ENCODE peak calls at places on chromosomes 7 and 10, in nine cellular contexts. One of them, this sample, is unnamed.

GRCh38 chr7:131649003-131649541 is 92.6 kb upstream of the PODXL start:
- DNase-seq in CD4-positive, alpha-beta T cell: no peak
- DNase-seq in H7: peak; percentile 48
- DNase-seq in transverse colon: no peak
- DNase-seq in Karpas-422: no peak
- DNase-seq in GM23248: peak; percentile 51
- DNase-seq in AG04450: no peak
- DNase-seq in CD8-positive, alpha-beta memory T cell: no peak
- DNase-seq in brain microvascular endothelial cell: no peak
- DNase-seq in this sample: no peak

GRCh38 chr7:83908526-83908925 is 259.6 kb upstream of the SEMA3E start:
- DNase-seq in brain microvascular endothelial cell: no peak
- DNase-seq in GM23248: no peak
- DNase-seq in AG04450: no peak
- DNase-seq in H7: no peak
- DNase-seq in CD8-positive, alpha-beta memory T cell: no peak
- DNase-seq in transverse colon: no peak
- DNase-seq in Karpas-422: no peak
- DNase-seq in CD4-positive, alpha-beta T cell: no peak
- DNase-seq in this sample: no peak

GRCh38 chr10:62502995-62503613 is 128.9 kb downstream of the ZNF365 start:
- DNase-seq in H7: no peak
- DNase-seq in CD8-positive, alpha-beta memory T cell: no peak
- DNase-seq in Karpas-422: no peak
- DNase-seq in brain microvascular endothelial cell: no peak
- DNase-seq in transverse colon: no peak
- DNase-seq in AG04450: no peak
- DNase-seq in GM23248: peak; percentile 45
- DNase-seq in CD4-positive, alpha-beta T cell: no peak
- DNase-seq in this sample: no peak

GRCh38 chr10:21534611-21535493 is 820 bp downstream of the MLLT10 start:
- DNase-seq in Karpas-422: peak; percentile 80
- DNase-seq in transverse colon: peak; percentile 68
- DNase-seq in CD8-positive, alpha-beta memory T cell: peak; percentile 47
- DNase-seq in GM23248: peak; percentile 79
- DNase-seq in AG04450: no peak
- DNase-seq in CD4-positive, alpha-beta T cell: peak; percentile 49
- DNase-seq in H7: peak; percentile 86
- DNase-seq in brain microvascular endothelial cell: no peak
- DNase-seq in this sample: peak; percentile 37

GRCh38 chr10:129509155-129509554 is 42.1 kb downstream of the MGMT start:
- DNase-seq in CD4-positive, alpha-beta T cell: no peak
- DNase-seq in GM23248: no peak
- DNase-seq in Karpas-422: no peak
- DNase-seq in CD8-positive, alpha-beta memory T cell: no peak
- DNase-seq in H7: no peak
- DNase-seq in AG04450: no peak
- DNase-seq in transverse colon: no peak
- DNase-seq in brain microvascular endothelial cell: no peak
- DNase-seq in this sample: no peak

GRCh38 chr7:124762611-124763143 is 2.9 kb downstream of the GPR37 start:
- DNase-seq in transverse colon: peak; percentile 25
- DNase-seq in Karpas-422: no peak
- DNase-seq in CD4-positive, alpha-beta T cell: no peak
- DNase-seq in AG04450: no peak
- DNase-seq in H7: no peak
- DNase-seq in CD8-positive, alpha-beta memory T cell: no peak
- DNase-seq in brain microvascular endothelial cell: no peak
- DNase-seq in GM23248: no peak
- DNase-seq in this sample: no peak

GRCh38 chr10:102645388-102645740 is 1.1 kb downstream of the TRIM8 start:
- DNase-seq in CD4-positive, alpha-beta T cell: peak; percentile 50
- DNase-seq in brain microvascular endothelial cell: peak; percentile 53
- DNase-seq in CD8-positive, alpha-beta memory T cell: peak; percentile 37
- DNase-seq in Karpas-422: peak; percentile 78
- DNase-seq in GM23248: no peak
- DNase-seq in AG04450: no peak
- DNase-seq in H7: no peak
- DNase-seq in transverse colon: peak; percentile 80
- DNase-seq in this sample: peak; percentile 24

GRCh38 chr10:16597656-16598055 is 76.0 kb upstream of the C1QL3 start:
- DNase-seq in CD8-positive, alpha-beta memory T cell: no peak
- DNase-seq in Karpas-422: no peak
- DNase-seq in H7: no peak
- DNase-seq in transverse colon: no peak
- DNase-seq in GM23248: peak; percentile 12
- DNase-seq in AG04450: no peak
- DNase-seq in brain microvascular endothelial cell: peak; percentile 60
- DNase-seq in CD4-positive, alpha-beta T cell: no peak
- DNase-seq in this sample: no peak

GRCh38 chr7:82211333-82211732 is 232.2 kb downstream of the CACNA2D1 start:
- DNase-seq in brain microvascular endothelial cell: no peak
- DNase-seq in CD4-positive, alpha-beta T cell: no peak
- DNase-seq in AG04450: no peak
- DNase-seq in GM23248: no peak
- DNase-seq in H7: no peak
- DNase-seq in transverse colon: no peak
- DNase-seq in CD8-positive, alpha-beta memory T cell: no peak
- DNase-seq in Karpas-422: no peak
- DNase-seq in this sample: no peak

GRCh38 chr7:28573059-28573553 is 160.8 kb downstream of the CREB5 start:
- DNase-seq in transverse colon: peak; percentile 12
- DNase-seq in CD4-positive, alpha-beta T cell: no peak
- DNase-seq in CD8-positive, alpha-beta memory T cell: no peak
- DNase-seq in H7: no peak
- DNase-seq in Karpas-422: peak; percentile 86
- DNase-seq in brain microvascular endothelial cell: peak; percentile 68
- DNase-seq in GM23248: peak; percentile 10
- DNase-seq in AG04450: no peak
- DNase-seq in this sample: no peak

GRCh38 chr10:1715821-1716220 is 21.5 kb downstream of the ADARB2 start:
- DNase-seq in GM23248: no peak
- DNase-seq in transverse colon: peak; percentile 11
- DNase-seq in Karpas-422: peak; percentile 80
- DNase-seq in CD4-positive, alpha-beta T cell: no peak
- DNase-seq in H7: peak; percentile 82
- DNase-seq in brain microvascular endothelial cell: no peak
- DNase-seq in CD8-positive, alpha-beta memory T cell: no peak
- DNase-seq in AG04450: no peak
- DNase-seq in this sample: peak; percentile 16

GRCh38 chr7:45295222-45295621 is 137.6 kb downstream of the RAMP3 start:
- DNase-seq in brain microvascular endothelial cell: no peak
- DNase-seq in H7: no peak
- DNase-seq in GM23248: no peak
- DNase-seq in AG04450: no peak
- DNase-seq in Karpas-422: no peak
- DNase-seq in CD4-positive, alpha-beta T cell: no peak
- DNase-seq in CD8-positive, alpha-beta memory T cell: no peak
- DNase-seq in transverse colon: no peak
- DNase-seq in this sample: peak; percentile 71

GRCh38 chr10:93954726-93955363 is 38.9 kb upstream of the PLCE1 start:
- DNase-seq in AG04450: no peak
- DNase-seq in CD8-positive, alpha-beta memory T cell: no peak
- DNase-seq in CD4-positive, alpha-beta T cell: no peak
- DNase-seq in GM23248: peak; percentile 73
- DNase-seq in Karpas-422: no peak
- DNase-seq in H7: no peak
- DNase-seq in transverse colon: no peak
- DNase-seq in brain microvascular endothelial cell: peak; percentile 86
- DNase-seq in this sample: no peak

GRCh38 chr10:110209399-110209925 is 2.1 kb downstream of the MXI1 start:
- DNase-seq in GM23248: peak; percentile 90
- DNase-seq in H7: no peak
- DNase-seq in AG04450: peak; percentile 24
- DNase-seq in CD8-positive, alpha-beta memory T cell: peak; percentile 79
- DNase-seq in Karpas-422: peak; percentile 61
- DNase-seq in brain microvascular endothelial cell: peak; percentile 69
- DNase-seq in CD4-positive, alpha-beta T cell: no peak
- DNase-seq in transverse colon: peak; percentile 71
- DNase-seq in this sample: peak; percentile 50

GRCh38 chr10:505459-505858 is 184.0 kb downstream of the DIP2C start:
- DNase-seq in H7: no peak
- DNase-seq in transverse colon: no peak
- DNase-seq in AG04450: no peak
- DNase-seq in Karpas-422: no peak
- DNase-seq in GM23248: no peak
- DNase-seq in CD4-positive, alpha-beta T cell: no peak
- DNase-seq in CD8-positive, alpha-beta memory T cell: no peak
- DNase-seq in brain microvascular endothelial cell: no peak
- DNase-seq in this sample: no peak

GRCh38 chr7:86920154-86920553 is 139.3 kb downstream of the ELAPOR2 start:
- DNase-seq in CD8-positive, alpha-beta memory T cell: no peak
- DNase-seq in brain microvascular endothelial cell: no peak
- DNase-seq in GM23248: no peak
- DNase-seq in Karpas-422: no peak
- DNase-seq in transverse colon: no peak
- DNase-seq in AG04450: no peak
- DNase-seq in H7: no peak
- DNase-seq in CD4-positive, alpha-beta T cell: no peak
- DNase-seq in this sample: no peak

GRCh38 chr10:119297207-119297968 is 90.0 kb downstream of the GRK5 start:
- DNase-seq in transverse colon: no peak
- DNase-seq in GM23248: no peak
- DNase-seq in brain microvascular endothelial cell: no peak
- DNase-seq in CD4-positive, alpha-beta T cell: no peak
- DNase-seq in H7: no peak
- DNase-seq in CD8-positive, alpha-beta memory T cell: no peak
- DNase-seq in Karpas-422: no peak
- DNase-seq in AG04450: no peak
- DNase-seq in this sample: no peak

GRCh38 chr7:2622869-2623697 is 8.7 kb upstream of the TTYH3 start:
- DNase-seq in brain microvascular endothelial cell: no peak
- DNase-seq in AG04450: no peak
- DNase-seq in Karpas-422: no peak
- DNase-seq in CD8-positive, alpha-beta memory T cell: no peak
- DNase-seq in transverse colon: peak; percentile 61
- DNase-seq in H7: no peak
- DNase-seq in GM23248: no peak
- DNase-seq in CD4-positive, alpha-beta T cell: no peak
- DNase-seq in this sample: no peak

GRCh38 chr10:52706347-52707070 is 66.1 kb downstream of the MBL2 start:
- DNase-seq in Karpas-422: no peak
- DNase-seq in GM23248: peak; percentile 85
- DNase-seq in CD8-positive, alpha-beta memory T cell: no peak
- DNase-seq in CD4-positive, alpha-beta T cell: no peak
- DNase-seq in transverse colon: no peak
- DNase-seq in brain microvascular endothelial cell: no peak
- DNase-seq in AG04450: no peak
- DNase-seq in H7: no peak
- DNase-seq in this sample: no peak
- H3K27me3 ChIP-seq in Karpas-422: no peaks in the 10 kb centered on the region
- H3K27me3 ChIP-seq in GM23248: no peaks in the 10 kb centered on the region
- H3K27me3 ChIP-seq in CD8-positive, alpha-beta memory T cell: no peaks in the 10 kb centered on the region
- H3K27me3 ChIP-seq in CD4-positive, alpha-beta T cell: no peaks in the 10 kb centered on the region
- H3K27me3 ChIP-seq in transverse colon: no peaks in the 10 kb centered on the region
- H3K27me3 ChIP-seq in brain microvascular endothelial cell: no peaks in the 10 kb centered on the region
- H3K27me3 ChIP-seq in AG04450: no peaks in the 10 kb centered on the region
- H3K27me3 ChIP-seq in H7: no peaks in the 10 kb centered on the region
- H3K27me3 ChIP-seq in this sample: no peaks in the 10 kb centered on the region

DNA sequence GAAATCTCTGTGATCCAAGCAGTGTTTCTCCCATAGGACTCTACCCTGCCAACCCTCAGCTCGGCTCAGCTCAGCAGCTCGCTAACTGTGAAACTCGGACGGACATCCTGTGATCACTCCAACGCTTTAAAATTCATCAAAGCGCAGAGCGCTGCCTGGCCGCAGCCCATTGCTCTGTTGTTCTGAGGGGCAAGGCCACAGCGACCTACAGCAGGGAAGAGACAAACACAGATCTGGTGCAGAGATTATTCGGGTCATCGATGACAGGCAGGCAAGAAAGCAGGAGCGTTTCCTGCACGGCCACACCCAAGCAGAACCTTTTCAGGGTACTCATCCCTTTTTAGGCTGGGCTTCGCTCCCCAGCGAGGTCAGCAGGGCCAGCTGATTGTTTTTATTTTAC is 72.1 kb downstream of the INSIG1 start:
- DNase-seq in Karpas-422: no peak
- DNase-seq in CD4-positive, alpha-beta T cell: no peak
- DNase-seq in CD8-positive, alpha-beta memory T cell: no peak
- DNase-seq in transverse colon: no peak
- DNase-seq in brain microvascular endothelial cell: no peak
- DNase-seq in AG04450: no peak
- DNase-seq in H7: no peak
- DNase-seq in GM23248: no peak
- DNase-seq in this sample: no peak
- H3K27me3 ChIP-seq in Karpas-422: no peaks in the 10 kb centered on the region
- H3K27me3 ChIP-seq in CD4-positive, alpha-beta T cell: peaks cover 54% of the 10 kb centered on the region
- H3K27me3 ChIP-seq in CD8-positive, alpha-beta memory T cell: peaks cover 22% of the 10 kb centered on the region
- H3K27me3 ChIP-seq in transverse colon: peaks cover 69% of the 10 kb centered on the region
- H3K27me3 ChIP-seq in brain microvascular endothelial cell: peaks cover 62% of the 10 kb centered on the region
- H3K27me3 ChIP-seq in AG04450: peaks cover 50% of the 10 kb centered on the region
- H3K27me3 ChIP-seq in H7: peaks cover 63% of the 10 kb centered on the region
- H3K27me3 ChIP-seq in GM23248: peaks cover 49% of the 10 kb centered on the region
- H3K27me3 ChIP-seq in this sample: peaks cover 18% of the 10 kb centered on the region

GRCh38 chr7:134547738-134548054 is 1.2 kb upstream of the AKR1B15 start:
- DNase-seq in Karpas-422: no peak
- DNase-seq in AG04450: no peak
- DNase-seq in transverse colon: peak; percentile 76
- DNase-seq in brain microvascular endothelial cell: peak; percentile 65
- DNase-seq in CD4-positive, alpha-beta T cell: no peak
- DNase-seq in GM23248: peak; percentile 86
- DNase-seq in CD8-positive, alpha-beta memory T cell: no peak
- DNase-seq in H7: no peak
- DNase-seq in this sample: peak; percentile 84

GRCh38 chr7:134546903-134547737 is 1.8 kb upstream of the AKR1B15 start:
- DNase-seq in CD4-positive, alpha-beta T cell: peak; percentile 49
- DNase-seq in transverse colon: peak; percentile 83
- DNase-seq in CD8-positive, alpha-beta memory T cell: peak; percentile 34
- DNase-seq in brain microvascular endothelial cell: no peak
- DNase-seq in GM23248: no peak
- DNase-seq in AG04450: no peak
- DNase-seq in H7: peak; percentile 73
- DNase-seq in Karpas-422: peak; percentile 78
- DNase-seq in this sample: peak; percentile 90

GRCh38 chr7:134549366-134549765 is 456 bp downstream of the AKR1B15 start:
- DNase-seq in CD4-positive, alpha-beta T cell: no peak
- DNase-seq in H7: no peak
- DNase-seq in Karpas-422: no peak
- DNase-seq in brain microvascular endothelial cell: no peak
- DNase-seq in GM23248: no peak
- DNase-seq in AG04450: no peak
- DNase-seq in transverse colon: no peak
- DNase-seq in CD8-positive, alpha-beta memory T cell: no peak
- DNase-seq in this sample: no peak

GRCh38 chr7:134545918-134546317 is 3.0 kb upstream of the AKR1B15 start:
- DNase-seq in brain microvascular endothelial cell: no peak
- DNase-seq in CD8-positive, alpha-beta memory T cell: no peak
- DNase-seq in GM23248: no peak
- DNase-seq in Karpas-422: no peak
- DNase-seq in transverse colon: no peak
- DNase-seq in H7: no peak
- DNase-seq in AG04450: no peak
- DNase-seq in CD4-positive, alpha-beta T cell: no peak
- DNase-seq in this sample: no peak

GRCh38 chr7:134548877-134549276 is at the start of gene AKR1B15:
- DNase-seq in Karpas-422: no peak
- DNase-seq in transverse colon: no peak
- DNase-seq in brain microvascular endothelial cell: no peak
- DNase-seq in H7: no peak
- DNase-seq in GM23248: peak; percentile 83
- DNase-seq in CD8-positive, alpha-beta memory T cell: no peak
- DNase-seq in AG04450: no peak
- DNase-seq in CD4-positive, alpha-beta T cell: no peak
- DNase-seq in this sample: no peak
- H3K27me3 ChIP-seq in Karpas-422: no peaks in the 10 kb centered on the region
- H3K27me3 ChIP-seq in transverse colon: no peaks in the 10 kb centered on the region
- H3K27me3 ChIP-seq in brain microvascular endothelial cell: no peaks in the 10 kb centered on the region
- H3K27me3 ChIP-seq in H7: no peaks in the 10 kb centered on the region
- H3K27me3 ChIP-seq in GM23248: peaks cover 15% of the 10 kb centered on the region
- H3K27me3 ChIP-seq in CD8-positive, alpha-beta memory T cell: no peaks in the 10 kb centered on the region
- H3K27me3 ChIP-seq in AG04450: peaks cover 21% of the 10 kb centered on the region
- H3K27me3 ChIP-seq in CD4-positive, alpha-beta T cell: peaks cover 4% of the 10 kb centered on the region
- H3K27me3 ChIP-seq in this sample: no peaks in the 10 kb centered on the region

GRCh38 chr7:156608176-156608478 is 32.4 kb upstream of the RNF32 start:
- DNase-seq in GM23248: no peak
- DNase-seq in CD8-positive, alpha-beta memory T cell: no peak
- DNase-seq in H7: peak; percentile 72
- DNase-seq in transverse colon: no peak
- DNase-seq in AG04450: no peak
- DNase-seq in CD4-positive, alpha-beta T cell: no peak
- DNase-seq in brain microvascular endothelial cell: no peak
- DNase-seq in Karpas-422: no peak
- DNase-seq in this sample: no peak
- H3K27me3 ChIP-seq in GM23248: peaks cover 3% of the 10 kb centered on the region
- H3K27me3 ChIP-seq in CD8-positive, alpha-beta memory T cell: no peaks in the 10 kb centered on the region
- H3K27me3 ChIP-seq in H7: no peaks in the 10 kb centered on the region
- H3K27me3 ChIP-seq in transverse colon: peaks cover 12% of the 10 kb centered on the region
- H3K27me3 ChIP-seq in AG04450: no peaks in the 10 kb centered on the region
- H3K27me3 ChIP-seq in CD4-positive, alpha-beta T cell: peaks cover 27% of the 10 kb centered on the region
- H3K27me3 ChIP-seq in brain microvascular endothelial cell: no peaks in the 10 kb centered on the region
- H3K27me3 ChIP-seq in Karpas-422: no peaks in the 10 kb centered on the region
- H3K27me3 ChIP-seq in this sample: peaks cover 88% of the 10 kb centered on the region

This sample was measured in WERI-Rb-1.